ENCODE peak calls at places on chromosome 1, in five cellular contexts. N is GM12878, K is H1, H is NT2/D1, G is HepG2. S is an unnamed sample.

GRCh38 chr1:202806845-202807366 is 1.3 kb downstream of the KDM5B start:
- DNase-seq in K (no peak), G (no peak), N (no peak), H (no peak), S (peak; percentile 45)

GRCh38 chr1:174990382-174990999 is 9.3 kb upstream of the CACYBP start:
- DNase-seq in H (no peak), G (peak; percentile 60), N (no peak), K (no peak), S (no peak)

GRCh38 chr1:4736254-4736653 is 81.8 kb downstream of the AJAP1 start:
- DNase-seq in G (no peak), H (no peak), N (no peak), K (no peak), S (no peak)

GRCh38 chr1:222886194-222887126 is 71.6 kb downstream of the DISP1 start:
- DNase-seq in N (no peak), H (no peak), K (no peak), G (peak; percentile 43), S (no peak)

GRCh38 chr1:15767941-15768340 is 9.3 kb downstream of the FBLIM1 start:
- DNase-seq in G (no peak), K (no peak), N (no peak), H (no peak), S (no peak)

GRCh38 chr1:163307479-163308171 is 14.1 kb upstream of the NUF2 start:
- DNase-seq in K (no peak), G (no peak), N (no peak), H (no peak), S (no peak)

GRCh38 chr1:87170151-87170550 is 158.5 kb upstream of the LMO4 start:
- DNase-seq in G (no peak), H (no peak), N (no peak), K (no peak), S (no peak)

GRCh38 chr1:43531453-43531905 is 796 bp downstream of the PTPRF start:
- DNase-seq in H (no peak), N (no peak), G (no peak), K (no peak), S (peak; percentile 63)

GRCh38 chr1:23984417-23985186 is 4.5 kb upstream of the SRSF10 start:
- DNase-seq in K (no peak), H (no peak), G (peak; percentile 45), N (no peak), S (no peak)

GRCh38 chr1:119940697-119941096 is 44.4 kb upstream of the ADAM30 start:
- DNase-seq in G (no peak), N (no peak), K (no peak), H (no peak), S (no peak)
- TF ChIP-seq SUZ12 in G (no peak), N (no peak), K (no peak), H (no peak), S (no peak)

GRCh38 chr1:100597069-100597741 is 59.3 kb downstream of the GPR88 start:
- DNase-seq in K (no peak), H (no peak), N (no peak), G (no peak), S (no peak)
- TF ChIP-seq SUZ12 in K (no peak), H (no peak), N (no peak), G (no peak), S (no peak)

GRCh38 chr1:56370513-56370912 is 208.8 kb downstream of the PLPP3 start:
- DNase-seq in G (no peak), N (no peak), K (no peak), H (peak; percentile 47), S (no peak)

GRCh38 chr1:56375184-56375837 is 204.1 kb downstream of the PLPP3 start:
- DNase-seq in K (no peak), H (peak; percentile 81), G (no peak), N (no peak), S (no peak)

GRCh38 chr1:56376188-56376984 is 203.0 kb downstream of the PLPP3 start:
- DNase-seq in K (no peak), N (no peak), G (no peak), H (peak; percentile 36), S (no peak)

GRCh38 chr1:56377407-56377806 is 202.0 kb downstream of the PLPP3 start:
- DNase-seq in N (no peak), K (no peak), H (no peak), G (no peak), S (no peak)

GRCh38 chr1:56374026-56374974 is 205.1 kb downstream of the PLPP3 start:
- DNase-seq in H (no peak), G (no peak), K (no peak), N (no peak), S (no peak)
- TF ChIP-seq SUZ12 in H (no peak), G (no peak), K (no peak), N (no peak), S (no peak)

GRCh38 chr1:145977486-145978476 is 13.3 kb downstream of the POLR3GL start:
- DNase-seq in K (no peak), G (peak; percentile 78), N (no peak), H (peak; percentile 89), S (peak; percentile 83)

GRCh38 chr1:145981299-145981600 is 15.1 kb downstream of the TXNIP start:
- DNase-seq in G (no peak), H (no peak), N (no peak), K (no peak), S (no peak)

GRCh38 chr1:145978477-145978859 is 14.0 kb downstream of the POLR3GL start:
- DNase-seq in K (no peak), H (no peak), G (no peak), N (no peak), S (no peak)

GRCh38 chr1:145978860-145979745 is 14.6 kb downstream of the POLR3GL start:
- DNase-seq in H (peak; percentile 99), K (peak; percentile 90), N (peak; percentile 99), G (peak; percentile 50), S (peak; percentile 90)

GRCh38 chr1:145979746-145980435 is 15.4 kb downstream of the POLR3GL start:
- DNase-seq in N (peak; percentile 49), K (no peak), G (no peak), H (no peak), S (no peak)
- TF ChIP-seq SUZ12 in N (no peak), K (no peak), G (no peak), H (no peak), S (no peak)

GRCh38 chr1:205246426-205247119 is 18.8 kb downstream of the TMCC2 start:
- DNase-seq in K (no peak), H (no peak), N (no peak), G (no peak), S (no peak)

GRCh38 chr1:205249651-205250050 is 21.9 kb downstream of the TMCC2 start:
- DNase-seq in N (no peak), H (no peak), G (no peak), K (no peak), S (no peak)

GRCh38 chr1:205248793-205249601 is 21.3 kb downstream of the TMCC2 start:
- DNase-seq in N (no peak), K (no peak), G (no peak), H (no peak), S (no peak)

GRCh38 chr1:205245096-205245495 is 17.4 kb downstream of the TMCC2 start:
- DNase-seq in G (no peak), H (no peak), K (no peak), N (no peak), S (no peak)

DNA sequence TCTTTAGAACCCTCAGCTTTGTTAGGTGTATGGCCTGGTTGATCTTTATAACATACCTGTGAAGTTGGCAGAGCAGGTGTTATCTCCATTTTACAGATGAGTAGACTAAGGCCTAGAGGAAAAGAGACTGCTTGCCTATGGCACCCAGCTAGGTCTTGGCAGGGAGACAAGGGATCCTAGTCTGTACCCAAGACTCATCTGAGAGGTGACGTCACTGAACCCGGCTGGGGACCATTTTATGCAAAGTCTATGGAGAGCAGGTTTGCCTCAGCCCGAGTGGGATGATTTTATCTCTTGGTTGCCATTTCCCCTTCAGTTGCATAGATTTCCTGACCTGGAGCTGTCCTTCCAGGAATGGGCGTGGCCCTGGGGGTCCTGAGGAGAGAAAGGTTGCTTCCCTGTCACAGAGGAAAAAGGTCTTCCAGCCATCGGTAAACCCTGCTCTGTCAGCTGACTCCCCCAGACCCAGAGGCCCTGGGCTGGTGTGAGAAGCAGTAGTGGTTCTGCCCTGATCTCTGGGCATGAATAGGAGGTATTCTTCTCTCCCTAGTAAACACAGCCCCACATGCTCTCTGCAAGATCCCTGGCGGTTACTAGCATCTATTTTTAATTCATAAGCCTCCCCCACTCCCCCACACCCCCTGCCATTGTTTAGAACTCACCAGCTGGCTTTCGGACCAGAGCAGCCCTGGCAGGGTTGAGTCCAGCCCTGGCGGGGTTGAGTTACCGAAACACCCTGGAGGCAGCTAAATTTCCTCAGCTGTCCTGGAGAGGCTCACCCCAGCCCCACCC is 19.6 kb downstream of the TMCC2 start:
- DNase-seq in N (no peak), G (no peak), K (no peak), H (no peak), S (no peak)
- TF ChIP-seq SUZ12 in N (no peak), G (no peak), K (no peak), H (no peak), S (no peak)

GRCh38 chr1:92314024-92314423 is 15.2 kb downstream of the RPAP2 start:
- DNase-seq in K (no peak), H (no peak), G (no peak), N (no peak), S (no peak)
- TF ChIP-seq SUZ12 in K (no peak), H (no peak), G (no peak), N (no peak), S (no peak)

GRCh38 chr1:154870117-154870571 is at the start of gene KCNN3:
- DNase-seq in G (peak; percentile 68), K (peak; percentile 84), H (peak; percentile 98), N (peak; percentile 82), S (peak; percentile 100)
- TF ChIP-seq SUZ12 in G (peak; percentile 30), K (no peak), H (no peak), N (no peak), S (no peak)

GRCh38 chr1:64150729-64151128 is 52.7 kb upstream of the UBE2U start:
- DNase-seq in N (no peak), H (no peak), G (no peak), K (no peak), S (no peak)
- TF ChIP-seq SUZ12 in N (no peak), H (no peak), G (no peak), K (no peak), S (no peak)

DNA sequence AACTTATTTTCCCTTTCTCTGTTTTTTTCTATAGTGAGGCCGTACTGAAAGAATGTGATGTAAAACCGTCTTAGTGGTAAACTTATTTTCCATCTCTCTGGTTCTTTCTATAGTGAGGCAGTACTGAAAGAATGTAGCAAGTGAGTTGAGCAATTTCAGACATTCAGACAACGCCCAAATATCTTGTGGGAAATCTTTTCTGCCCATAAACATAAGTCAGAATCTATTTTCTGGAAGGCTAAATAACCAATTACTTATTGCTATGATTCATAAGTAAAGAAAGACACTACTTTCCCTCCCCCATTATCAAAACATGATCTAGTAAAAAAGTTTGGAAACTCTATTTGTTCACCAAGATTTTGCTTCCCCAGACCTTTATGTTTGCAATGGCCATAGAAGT is 18.8 kb upstream of the SCCPDH start:
- DNase-seq in G (no peak), H (no peak), N (no peak), K (no peak), S (no peak)
- TF ChIP-seq SUZ12 in G (no peak), H (no peak), N (no peak), K (no peak), S (no peak)

GRCh38 chr1:244887281-244887680 is 22.9 kb upstream of the HNRNPU start:
- DNase-seq in G (no peak), K (no peak), H (no peak), N (no peak), S (no peak)
- TF ChIP-seq SUZ12 in G (no peak), K (no peak), H (no peak), N (no peak), S (no peak)

S was measured in HEK293T.